ENCODE peak calls at places on chromosomes 12 and 14, in four cellular contexts. Q is AG10803; C is CD8-positive, alpha-beta T cell; L is MM.1S. Z is an unnamed sample.
A peak's percentile ranks its signal among the peaks of the same experiment; 100 is the strongest.

GRCh38 chr14:101183376-101184103 is 280.0 kb upstream of the RTL1 start:
- DNase-seq in Q (no peak), C (no peak), L (no peak), Z (peak; percentile 6)

GRCh38 chr12:62808166-62808879 is 126.6 kb downstream of the PPM1H start:
- DNase-seq in Q (no peak), C (no peak), L (no peak), Z (peak; percentile 53)

GRCh38 chr14:65258391-65258790 is 154.1 kb upstream of the FUT8 start:
- DNase-seq in Q (peak; percentile 66), C (no peak), L (no peak), Z (no peak)

GRCh38 chr12:6688543-6688999 is 604 bp downstream of the ZNF384 start:
- DNase-seq in Q (peak; percentile 22), C (no peak), L (peak; percentile 26), Z (no peak)

GRCh38 chr12:131644481-131644880 is 66.4 kb upstream of the SFSWAP start:
- DNase-seq in Q (no peak), C (no peak), L (no peak), Z (no peak)

GRCh38 chr12:3745152-3745551 is 7.8 kb downstream of the CRACR2A start:
- DNase-seq in Q (no peak), C (no peak), L (no peak), Z (no peak)

GRCh38 chr14:76810953-76811400 is 1.7 kb downstream of the ANGEL1 start:
- DNase-seq in Q (peak; percentile 47), C (no peak), L (peak; percentile 36), Z (peak; percentile 40)

GRCh38 chr14:77037886-77038511 is 9.5 kb upstream of the IRF2BPL start:
- DNase-seq in Q (no peak), C (no peak), L (no peak), Z (no peak)

GRCh38 chr12:95318071-95318545 is 100.5 kb downstream of the VEZT start:
- DNase-seq in Q (peak; percentile 56), C (no peak), L (no peak), Z (no peak)

GRCh38 chr12:119802472-119802871 is 74.6 kb downstream of the CIT start:
- DNase-seq in Q (peak; percentile 86), C (no peak), L (no peak), Z (no peak)

GRCh38 chr12:69150796-69151127 is 88.6 kb upstream of the CPSF6 start:
- DNase-seq in Q (no peak), C (no peak), L (no peak), Z (no peak)

GRCh38 chr12:77113971-77114370 is 48.6 kb upstream of the E2F7 start:
- DNase-seq in Q (no peak), C (no peak), L (no peak), Z (no peak)

GRCh38 chr12:94172031-94172430 is 23.7 kb downstream of the PLXNC1 start:
- DNase-seq in Q (peak; percentile 30), C (no peak), L (peak; percentile 91), Z (no peak)

GRCh38 chr14:37594238-37594915 is 672 bp downstream of the FOXA1 start:
- DNase-seq in Q (peak; percentile 67), C (no peak), L (peak; percentile 74), Z (peak; percentile 71)

GRCh38 chr14:68199465-68200145 is 380.0 kb downstream of the RAD51B start:
- DNase-seq in Q (no peak), C (no peak), L (no peak), Z (no peak)

GRCh38 chr12:79380402-79380801 is 310.4 kb downstream of the PAWR start:
- DNase-seq in Q (no peak), C (no peak), L (no peak), Z (no peak)

DNA sequence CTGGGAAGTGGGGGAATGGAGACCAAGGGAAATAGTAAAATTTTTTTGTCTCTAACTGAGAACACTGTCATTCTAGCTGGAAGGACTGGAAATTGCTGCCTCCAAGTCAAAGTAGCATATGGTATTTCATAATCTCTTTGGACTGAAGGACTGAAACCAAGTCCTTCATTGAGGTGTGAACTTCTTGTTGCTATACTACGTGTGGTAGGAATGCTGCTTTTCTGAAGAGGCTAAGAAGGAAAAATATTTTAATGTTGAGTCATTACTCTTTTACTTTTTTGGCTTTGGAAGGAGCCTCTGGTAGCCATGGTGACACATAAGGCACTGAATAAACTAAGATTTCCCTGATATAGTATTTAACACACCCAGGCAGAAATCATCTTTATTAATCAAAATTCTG is 465.4 kb downstream of the NPAS3 start:
- DNase-seq in Q (peak; percentile 98), C (no peak), L (no peak), Z (no peak)
- TF ChIP-seq CTCF in Q (peak; percentile 48), C (no peak), L (no peak), Z (no peak)

DNA sequence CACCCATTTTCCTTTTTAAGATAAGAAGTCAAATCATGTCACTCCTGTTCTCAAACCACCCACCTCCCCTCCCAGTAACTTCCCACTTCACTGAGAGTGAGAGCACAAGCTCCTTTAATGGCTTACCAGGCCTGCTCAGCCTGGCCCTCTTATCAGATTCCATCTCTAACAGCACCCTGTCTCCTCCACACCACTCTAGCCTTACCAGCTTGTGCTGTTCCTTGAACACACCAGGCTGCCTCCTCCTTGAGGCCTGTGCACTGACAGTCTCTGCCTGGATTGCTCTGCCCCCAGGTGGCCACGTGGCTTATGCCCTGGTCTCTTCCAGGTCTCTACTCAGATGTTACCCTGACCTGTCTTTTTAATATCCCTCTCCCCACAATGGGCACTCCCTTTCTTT is 40.1 kb upstream of the EVL start:
- DNase-seq in Q (peak; percentile 29), C (no peak), L (peak; percentile 6), Z (peak; percentile 50)
- TF ChIP-seq CTCF in Q (peak; percentile 52), C (no peak), L (peak; percentile 16), Z (peak; percentile 47)

DNA sequence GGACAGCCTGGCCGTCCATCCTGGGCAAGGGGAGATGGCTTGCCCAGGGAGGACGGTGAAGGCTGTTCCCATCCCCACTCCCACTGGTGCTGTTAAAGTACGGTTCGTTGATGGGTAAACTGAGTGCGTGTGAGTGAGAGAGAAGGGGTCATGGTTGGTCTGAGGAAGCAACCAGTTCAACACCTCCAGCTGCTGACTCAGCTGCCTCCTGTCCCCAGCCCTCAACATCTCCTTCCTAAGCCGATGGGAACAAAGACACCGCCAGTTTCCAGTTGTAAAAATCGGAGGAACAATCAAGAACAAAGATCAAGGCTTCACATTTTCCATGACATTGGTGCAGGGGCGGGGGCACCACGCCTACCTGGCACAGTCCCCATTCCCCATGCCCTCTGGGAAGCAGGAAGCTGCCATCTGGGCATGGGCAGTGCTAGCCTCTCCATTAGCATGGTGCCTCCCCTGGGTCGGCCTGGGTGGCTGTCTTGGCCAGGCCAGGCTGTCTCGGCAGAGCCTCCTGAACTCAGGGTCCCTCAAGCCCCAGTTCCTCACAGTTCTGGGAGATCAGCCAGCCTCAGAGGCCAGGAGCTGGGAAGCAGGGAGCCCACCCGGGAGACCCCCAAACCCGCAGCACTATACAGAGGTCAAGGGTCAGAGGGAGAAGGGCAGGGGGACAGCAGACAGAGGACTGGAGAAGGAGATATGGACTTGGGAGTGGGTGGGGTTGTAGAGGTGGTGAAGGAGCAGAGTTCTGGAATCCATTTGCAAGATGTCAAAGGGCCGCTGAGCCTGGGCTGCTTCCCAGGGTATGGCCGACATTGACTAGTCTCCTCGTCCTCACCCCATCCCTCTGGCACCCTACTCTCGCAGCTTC is 19.7 kb upstream of the TMEM106C start:
- DNase-seq in Q (no peak), C (no peak), L (no peak), Z (no peak)
- TF ChIP-seq CTCF in Q (no peak), C (no peak), L (no peak), Z (no peak)

GRCh38 chr14:96299441-96299840 is 43.4 kb downstream of the BDKRB1 start:
- DNase-seq in Q (no peak), C (no peak), L (no peak), Z (no peak)

GRCh38 chr14:96297999-96298398 is 42.0 kb downstream of the BDKRB1 start:
- DNase-seq in Q (no peak), C (no peak), L (no peak), Z (no peak)

GRCh38 chr14:96294246-96294645 is 38.2 kb downstream of the BDKRB1 start:
- DNase-seq in Q (no peak), C (no peak), L (no peak), Z (no peak)

GRCh38 chr14:96297000-96297399 is 41.0 kb downstream of the BDKRB1 start:
- DNase-seq in Q (peak; percentile 20), C (no peak), L (peak; percentile 12), Z (no peak)
- TF ChIP-seq CTCF in Q (peak; percentile 59), C (peak; percentile 71), L (no peak), Z (peak; percentile 36)

GRCh38 chr12:124383028-124383427 is 88.1 kb downstream of the RFLNA start:
- DNase-seq in Q (no peak), C (no peak), L (no peak), Z (no peak)
- TF ChIP-seq CTCF in Q (no peak), C (no peak), L (no peak), Z (no peak)

Z was measured in GM13977.